ENCODE peak calls at places on chromosome 17, in five cellular contexts. One of them, this sample, is unnamed.

GRCh38 chr17:49469831-49470568 is 25.1 kb upstream of the NGFR start:
- DNase-seq in H9: peak; percentile 82
- DNase-seq in GM23338: peak; percentile 88
- DNase-seq in mesendoderm: no peak
- DNase-seq in fibroblast of lung: no peak
- DNase-seq in this sample: peak; percentile 85

GRCh38 chr17:82963104-82963950 is 116.1 kb upstream of the METRNL start:
- DNase-seq in H9: peak; percentile 90
- DNase-seq in GM23338: peak; percentile 95
- DNase-seq in mesendoderm: peak; percentile 95
- DNase-seq in fibroblast of lung: peak; percentile 80
- DNase-seq in this sample: peak; percentile 86

GRCh38 chr17:7884581-7885356 is 3.8 kb upstream of the CHD3 start:
- DNase-seq in H9: peak; percentile 34
- DNase-seq in GM23338: peak; percentile 24
- DNase-seq in mesendoderm: no peak
- DNase-seq in fibroblast of lung: no peak
- DNase-seq in this sample: peak; percentile 48

GRCh38 chr17:28871056-28871579 is 16.3 kb downstream of the ERAL1 start:
- DNase-seq in H9: no peak
- DNase-seq in GM23338: no peak
- DNase-seq in mesendoderm: no peak
- DNase-seq in fibroblast of lung: no peak
- DNase-seq in this sample: no peak

GRCh38 chr17:30823425-30823824 is 1.1 kb downstream of the CRLF3 start:
- DNase-seq in H9: no peak
- DNase-seq in GM23338: no peak
- DNase-seq in mesendoderm: no peak
- DNase-seq in fibroblast of lung: no peak
- DNase-seq in this sample: no peak

GRCh38 chr17:20068445-20068844 is 59.3 kb downstream of the SPECC1 start:
- DNase-seq in H9: no peak
- DNase-seq in GM23338: no peak
- DNase-seq in mesendoderm: no peak
- DNase-seq in fibroblast of lung: no peak
- DNase-seq in this sample: no peak

GRCh38 chr17:15452746-15453145 is 14.7 kb downstream of the CDRT4 start:
- DNase-seq in H9: no peak
- DNase-seq in GM23338: no peak
- DNase-seq in mesendoderm: peak; percentile 50
- DNase-seq in fibroblast of lung: no peak
- DNase-seq in this sample: no peak

GRCh38 chr17:15456486-15456885 is 10.9 kb downstream of the CDRT4 start:
- DNase-seq in H9: no peak
- DNase-seq in GM23338: no peak
- DNase-seq in mesendoderm: no peak
- DNase-seq in fibroblast of lung: no peak
- DNase-seq in this sample: no peak

GRCh38 chr17:45948881-45949624 is 50.0 kb upstream of the STH start:
- DNase-seq in H9: peak; percentile 88
- DNase-seq in GM23338: peak; percentile 87
- DNase-seq in mesendoderm: peak; percentile 86
- DNase-seq in fibroblast of lung: peak; percentile 49
- DNase-seq in this sample: peak; percentile 86

GRCh38 chr17:50347087-50347893 is 1.4 kb downstream of the XYLT2 start:
- DNase-seq in H9: peak; percentile 62
- DNase-seq in GM23338: peak; percentile 75
- DNase-seq in mesendoderm: peak; percentile 50
- DNase-seq in fibroblast of lung: no peak
- DNase-seq in this sample: peak; percentile 46

GRCh38 chr17:43573579-43574321 is 27.6 kb upstream of the ETV4 start:
- DNase-seq in H9: no peak
- DNase-seq in GM23338: no peak
- DNase-seq in mesendoderm: no peak
- DNase-seq in fibroblast of lung: no peak
- DNase-seq in this sample: no peak

GRCh38 chr17:299546-299945 is 53.1 kb downstream of the RPH3AL start:
- DNase-seq in H9: no peak
- DNase-seq in GM23338: no peak
- DNase-seq in mesendoderm: no peak
- DNase-seq in fibroblast of lung: no peak
- DNase-seq in this sample: no peak

GRCh38 chr17:50661348-50661747 is 26.7 kb downstream of the ABCC3 start:
- DNase-seq in H9: no peak
- DNase-seq in GM23338: no peak
- DNase-seq in mesendoderm: no peak
- DNase-seq in fibroblast of lung: no peak
- DNase-seq in this sample: no peak

GRCh38 chr17:17050346-17051345 is 8.4 kb downstream of the MPRIP start:
- DNase-seq in H9: peak; percentile 23
- DNase-seq in GM23338: no peak
- DNase-seq in mesendoderm: no peak
- DNase-seq in fibroblast of lung: no peak
- DNase-seq in this sample: no peak

GRCh38 chr17:61097786-61098185 is 301.9 kb upstream of the TBX2 start:
- DNase-seq in H9: no peak
- DNase-seq in GM23338: no peak
- DNase-seq in mesendoderm: no peak
- DNase-seq in fibroblast of lung: no peak
- DNase-seq in this sample: no peak

GRCh38 chr17:16449121-16449570 is 33.8 kb downstream of the TRPV2 start:
- DNase-seq in H9: no peak
- DNase-seq in GM23338: no peak
- DNase-seq in mesendoderm: no peak
- DNase-seq in fibroblast of lung: peak; percentile 48
- DNase-seq in this sample: no peak

DNA sequence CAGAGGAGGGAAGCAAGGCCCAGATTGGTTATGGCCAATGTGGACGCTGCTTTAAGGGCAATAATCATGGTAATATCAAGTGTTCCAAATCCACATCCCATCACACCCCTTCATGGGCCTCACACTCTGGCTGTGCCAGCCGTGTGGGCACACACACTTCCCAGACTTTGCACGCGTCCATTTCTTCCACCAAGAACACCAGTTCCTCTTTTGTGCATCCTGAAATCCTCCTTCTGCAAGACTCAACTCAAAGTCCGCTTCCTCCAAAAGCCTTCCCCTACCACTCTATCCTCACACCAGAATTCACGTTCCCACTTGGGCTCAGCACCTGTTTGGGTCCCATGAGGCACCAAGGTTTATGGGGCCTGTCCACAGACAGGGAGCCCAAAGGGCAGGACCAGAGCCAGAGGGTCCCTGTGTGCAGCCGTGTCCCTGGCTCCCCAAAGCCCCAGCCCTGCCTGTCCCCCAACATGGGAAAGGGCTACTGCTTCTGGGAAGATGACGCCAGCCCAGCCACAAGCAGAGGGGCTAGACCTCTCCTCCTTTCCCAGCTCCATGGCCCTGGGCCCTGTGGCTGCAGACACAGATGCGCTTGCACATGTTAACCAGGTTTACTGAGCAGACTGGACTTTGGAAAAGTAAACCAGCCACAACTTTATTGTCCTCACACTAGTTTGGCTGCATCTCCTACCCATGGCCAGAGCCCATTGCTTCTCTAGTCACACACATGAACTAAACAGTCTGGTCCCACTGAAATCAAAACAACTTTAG is 20.3 kb downstream of the SPNS3 start:
- DNase-seq in H9: no peak
- DNase-seq in GM23338: no peak
- DNase-seq in mesendoderm: no peak
- DNase-seq in fibroblast of lung: no peak
- DNase-seq in this sample: no peak
- H3K4me2 ChIP-seq in H9: no peak overlapping the region
- H3K4me2 ChIP-seq in GM23338: no peak overlapping the region
- H3K4me2 ChIP-seq in mesendoderm: no peak overlapping the region
- H3K4me2 ChIP-seq in fibroblast of lung: no peak overlapping the region
- H3K4me2 ChIP-seq in this sample: no peak overlapping the region

GRCh38 chr17:80009391-80010282 is 26.0 kb downstream of the TBC1D16 start:
- DNase-seq in H9: no peak
- DNase-seq in GM23338: no peak
- DNase-seq in mesendoderm: no peak
- DNase-seq in fibroblast of lung: no peak
- DNase-seq in this sample: no peak

GRCh38 chr17:80008848-80009247 is 26.8 kb downstream of the TBC1D16 start:
- DNase-seq in H9: no peak
- DNase-seq in GM23338: no peak
- DNase-seq in mesendoderm: no peak
- DNase-seq in fibroblast of lung: no peak
- DNase-seq in this sample: no peak

GRCh38 chr17:80010283-80010858 is 25.3 kb downstream of the TBC1D16 start:
- DNase-seq in H9: no peak
- DNase-seq in GM23338: no peak
- DNase-seq in mesendoderm: no peak
- DNase-seq in fibroblast of lung: no peak
- DNase-seq in this sample: no peak

GRCh38 chr17:80012751-80013741 is 22.6 kb downstream of the TBC1D16 start:
- DNase-seq in H9: no peak
- DNase-seq in GM23338: no peak
- DNase-seq in mesendoderm: no peak
- DNase-seq in fibroblast of lung: no peak
- DNase-seq in this sample: peak; percentile 38

GRCh38 chr17:80012156-80012555 is 23.5 kb downstream of the TBC1D16 start:
- DNase-seq in H9: no peak
- DNase-seq in GM23338: no peak
- DNase-seq in mesendoderm: no peak
- DNase-seq in fibroblast of lung: no peak
- DNase-seq in this sample: no peak
- H3K27ac ChIP-seq in H9: no peak overlapping the region
- H3K27ac ChIP-seq in GM23338: no peak overlapping the region
- H3K27ac ChIP-seq in mesendoderm: peak overlapping the region; percentile 15
- H3K27ac ChIP-seq in fibroblast of lung: no peak overlapping the region
- H3K27ac ChIP-seq in this sample: no peak overlapping the region

GRCh38 chr17:21425736-21426135 is 49.6 kb downstream of the KCNJ12 start:
- DNase-seq in H9: peak; percentile 12
- DNase-seq in GM23338: no peak
- DNase-seq in mesendoderm: no peak
- DNase-seq in fibroblast of lung: no peak
- DNase-seq in this sample: no peak
- H3K4me2 ChIP-seq in H9: no peak overlapping the region
- H3K4me2 ChIP-seq in GM23338: no peak overlapping the region
- H3K4me2 ChIP-seq in mesendoderm: no peak overlapping the region
- H3K4me2 ChIP-seq in fibroblast of lung: no peak overlapping the region
- H3K4me2 ChIP-seq in this sample: no peak overlapping the region

DNA sequence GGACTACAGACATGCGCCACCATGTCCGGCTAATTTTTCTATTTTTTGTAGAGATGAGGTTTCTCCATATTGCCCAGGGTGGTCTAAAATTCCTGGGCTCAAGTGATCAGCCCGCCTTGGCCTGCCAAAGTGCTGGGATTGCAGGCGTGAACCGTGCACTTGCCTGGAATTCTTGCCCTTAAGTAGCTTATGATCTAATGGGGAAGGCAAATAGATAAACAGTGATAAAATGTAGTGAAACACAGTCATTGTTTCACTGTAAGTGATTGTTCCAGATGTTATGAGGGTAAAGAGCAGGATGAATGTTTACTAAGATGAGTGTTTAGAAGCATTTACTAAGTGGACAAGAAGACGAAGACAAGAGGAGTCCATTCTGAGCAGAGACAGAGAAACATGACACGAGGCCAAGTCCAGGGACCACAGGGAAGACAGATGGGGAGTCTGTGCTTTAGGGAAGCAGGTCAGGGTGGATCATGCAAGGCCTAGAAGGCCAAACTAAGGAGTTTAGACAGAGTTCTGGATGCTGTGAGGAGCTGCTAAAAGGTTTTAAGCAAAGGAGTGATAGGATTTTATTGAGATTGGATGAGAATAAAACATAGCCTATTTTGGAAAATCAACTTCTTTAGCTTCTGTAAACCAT is 36.9 kb downstream of the YPEL2 start:
- DNase-seq in H9: no peak
- DNase-seq in GM23338: no peak
- DNase-seq in mesendoderm: no peak
- DNase-seq in fibroblast of lung: no peak
- DNase-seq in this sample: no peak
- H3K27ac ChIP-seq in H9: no peak overlapping the region
- H3K27ac ChIP-seq in GM23338: no peak overlapping the region
- H3K27ac ChIP-seq in mesendoderm: peak overlapping the region; percentile 95
- H3K27ac ChIP-seq in fibroblast of lung: no peak overlapping the region
- H3K27ac ChIP-seq in this sample: no peak overlapping the region

DNA sequence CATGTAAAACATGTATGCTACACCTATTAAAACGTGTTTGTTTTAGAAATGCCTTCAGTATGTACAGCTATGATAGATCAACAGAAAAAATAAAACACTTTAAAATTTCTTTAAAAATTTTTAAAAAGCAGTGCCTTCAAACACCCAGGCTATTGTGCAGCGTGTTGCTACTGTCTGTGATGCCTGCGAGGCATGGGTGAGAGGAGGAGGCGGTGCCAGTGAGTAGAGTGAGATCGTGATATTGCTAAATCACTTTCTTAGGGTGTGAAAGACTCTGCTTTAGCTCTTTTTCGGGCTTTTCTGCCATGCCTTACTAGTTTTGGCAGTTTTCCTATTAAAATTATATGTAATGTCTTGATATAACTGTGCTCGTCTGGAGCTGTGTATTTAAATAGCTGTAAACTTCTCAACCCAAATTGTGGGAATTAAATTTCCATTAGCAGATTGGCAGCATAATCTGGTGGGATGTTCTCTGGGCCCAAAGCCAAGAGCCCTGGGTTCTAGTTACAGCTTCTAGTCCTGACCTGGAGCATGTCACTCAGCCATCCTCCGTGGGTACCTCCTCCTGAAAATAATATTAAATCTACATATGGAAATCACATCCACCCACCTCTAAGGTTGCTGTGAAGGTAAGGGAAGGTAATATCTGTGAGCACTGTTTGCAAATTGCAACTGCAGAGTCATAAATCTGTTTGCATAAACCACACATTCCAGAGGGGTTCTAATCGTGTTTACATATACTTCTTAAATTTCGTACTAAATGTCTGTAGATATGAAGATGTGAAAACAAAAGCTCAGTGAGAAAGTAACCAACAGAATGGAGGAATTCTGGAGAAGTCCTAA is 264.3 kb upstream of the CACNG5 start:
- DNase-seq in H9: peak; percentile 3
- DNase-seq in GM23338: no peak
- DNase-seq in mesendoderm: no peak
- DNase-seq in fibroblast of lung: no peak
- DNase-seq in this sample: no peak
- H3K4me2 ChIP-seq in H9: no peak overlapping the region
- H3K4me2 ChIP-seq in GM23338: no peak overlapping the region
- H3K4me2 ChIP-seq in mesendoderm: no peak overlapping the region
- H3K4me2 ChIP-seq in fibroblast of lung: no peak overlapping the region
- H3K4me2 ChIP-seq in this sample: no peak overlapping the region

GRCh38 chr17:76033139-76033538 is 6.0 kb upstream of the EVPL start:
- DNase-seq in H9: no peak
- DNase-seq in GM23338: no peak
- DNase-seq in mesendoderm: no peak
- DNase-seq in fibroblast of lung: no peak
- DNase-seq in this sample: no peak

GRCh38 chr17:76038050-76038449 is 10.9 kb upstream of the EVPL start:
- DNase-seq in H9: no peak
- DNase-seq in GM23338: no peak
- DNase-seq in mesendoderm: no peak
- DNase-seq in fibroblast of lung: no peak
- DNase-seq in this sample: no peak

GRCh38 chr17:76039121-76039520 is 12.0 kb upstream of the EVPL start:
- DNase-seq in H9: no peak
- DNase-seq in GM23338: no peak
- DNase-seq in mesendoderm: no peak
- DNase-seq in fibroblast of lung: no peak
- DNase-seq in this sample: no peak

GRCh38 chr17:76034433-76035185 is 7.5 kb upstream of the EVPL start:
- DNase-seq in H9: no peak
- DNase-seq in GM23338: no peak
- DNase-seq in mesendoderm: no peak
- DNase-seq in fibroblast of lung: no peak
- DNase-seq in this sample: no peak

GRCh38 chr17:76036497-76037380 is 9.6 kb upstream of the EVPL start:
- DNase-seq in H9: no peak
- DNase-seq in GM23338: peak; percentile 74
- DNase-seq in mesendoderm: no peak
- DNase-seq in fibroblast of lung: no peak
- DNase-seq in this sample: peak; percentile 46
- H3K27ac ChIP-seq in H9: no peak overlapping the region
- H3K27ac ChIP-seq in GM23338: peak overlapping the region; percentile 59
- H3K27ac ChIP-seq in mesendoderm: no peak overlapping the region
- H3K27ac ChIP-seq in fibroblast of lung: no peak overlapping the region
- H3K27ac ChIP-seq in this sample: no peak overlapping the region

This sample was measured in neural progenitor cell.